ENCODE peak calls at places on chromosomes 5 and 9, in six cellular contexts. E, Z, F, T, P and X are unnamed samples. For H3K36me3, the result is how much of the 10 kb centered on the place peaks cover.

GRCh38 chr5:52876456-52876855 is 88.7 kb downstream of the ITGA1 start:
- DNase-seq in T (no peak), E (no peak), Z (no peak), F (peak), P (no peak), X (no peak)

GRCh38 chr5:149170292-149170691 is 29.0 kb downstream of the ABLIM3 start:
- DNase-seq in F (no peak), T (no peak), P (no peak), E (no peak), Z (no peak), X (no peak)

GRCh38 chr9:133162802-133163558 is 734 bp downstream of the GBGT1 start:
- DNase-seq in T (no peak), Z (peak), E (no peak), F (no peak), P (no peak), X (no peak)

GRCh38 chr5:11076945-11077613 is 316.0 kb upstream of the DAP start:
- DNase-seq in P (no peak), T (no peak), F (no peak), E (no peak), Z (no peak), X (no peak)

GRCh38 chr5:145587308-145588071 is 247.7 kb downstream of the PRELID2 start:
- DNase-seq in F (peak), P (no peak), Z (no peak), T (no peak), E (no peak), X (no peak)

GRCh38 chr9:125343518-125344284 is 82.1 kb downstream of the GAPVD1 start:
- DNase-seq in P (no peak), Z (no peak), E (peak), T (no peak), F (peak), X (no peak)

GRCh38 chr5:107378218-107378899 is 292.4 kb downstream of the EFNA5 start:
- DNase-seq in F (no peak), Z (no peak), P (no peak), T (no peak), E (no peak), X (no peak)

GRCh38 chr5:160075073-160075472 is 44.2 kb downstream of the PWWP2A start:
- DNase-seq in P (no peak), T (no peak), Z (no peak), E (no peak), F (no peak), X (no peak)

GRCh38 chr5:82019342-82020138 is 47.7 kb downstream of the ATG10 start:
- DNase-seq in T (no peak), Z (no peak), E (no peak), F (no peak), P (no peak), X (peak)

GRCh38 chr5:124698774-124699173 is 47.7 kb downstream of the ZNF608 start:
- DNase-seq in F (no peak), T (no peak), E (no peak), P (no peak), Z (no peak), X (no peak)

GRCh38 chr9:68844623-68845612 is 139.9 kb downstream of the PIP5K1B start:
- DNase-seq in F (peak), Z (no peak), P (peak), E (peak), T (no peak), X (peak)

GRCh38 chr5:166845044-166845443 is 1446.4 kb upstream of the WWC1 start:
- DNase-seq in T (no peak), P (no peak), F (no peak), E (no peak), Z (no peak), X (peak)

GRCh38 chr5:5021436-5021835 is 118.7 kb upstream of the ADAMTS16 start:
- DNase-seq in T (no peak), E (no peak), P (no peak), F (no peak), Z (no peak), X (no peak)

GRCh38 chr9:84731696-84732095 is 62.2 kb downstream of the NTRK2 start:
- DNase-seq in F (no peak), Z (no peak), P (no peak), E (no peak), T (no peak), X (no peak)

GRCh38 chr9:33814816-33815215 is 2.1 kb upstream of the UBE2R2 start:
- DNase-seq in Z (no peak), E (no peak), P (no peak), T (no peak), F (no peak), X (no peak)

GRCh38 chr5:98774192-98775046 is 956 bp downstream of the RGMB start:
- DNase-seq in F (peak), P (peak), T (peak), E (peak), Z (peak), X (peak)

GRCh38 chr9:99506781-99507305 is 284.8 kb downstream of the SEC61B start:
- DNase-seq in F (no peak), P (no peak), E (no peak), Z (no peak), T (no peak), X (no peak)

GRCh38 chr5:126508962-126509279 is 85.7 kb downstream of the GRAMD2B start:
- DNase-seq in E (no peak), Z (no peak), F (peak), P (no peak), T (no peak), X (peak)

GRCh38 chr5:6788439-6788838 is 75.2 kb downstream of the TENT4A start:
- DNase-seq in P (no peak), Z (no peak), T (no peak), E (no peak), F (no peak), X (no peak)

GRCh38 chr5:110951373-110951791 is 120.1 kb upstream of the TSLP start:
- DNase-seq in F (no peak), P (no peak), E (no peak), T (no peak), Z (no peak), X (no peak)

GRCh38 chr5:17269201-17269600 is 51.8 kb downstream of the BASP1 start:
- DNase-seq in Z (no peak), F (no peak), E (no peak), T (no peak), P (no peak), X (no peak)
- H3K36me3 ChIP-seq in Z (under half), F (under half), E (under half), T (under half), P (under half), X (under half)

GRCh38 chr5:57163553-57164006 is 10.3 kb upstream of the GPBP1 start:
- DNase-seq in F (no peak), P (no peak), E (no peak), Z (no peak), T (no peak), X (no peak)

GRCh38 chr5:57167201-57167600 is 6.7 kb upstream of the GPBP1 start:
- DNase-seq in E (no peak), F (no peak), T (no peak), P (no peak), Z (no peak), X (no peak)

GRCh38 chr5:57166250-57166649 is 7.6 kb upstream of the GPBP1 start:
- DNase-seq in Z (no peak), F (no peak), P (no peak), E (no peak), T (no peak), X (no peak)

DNA sequence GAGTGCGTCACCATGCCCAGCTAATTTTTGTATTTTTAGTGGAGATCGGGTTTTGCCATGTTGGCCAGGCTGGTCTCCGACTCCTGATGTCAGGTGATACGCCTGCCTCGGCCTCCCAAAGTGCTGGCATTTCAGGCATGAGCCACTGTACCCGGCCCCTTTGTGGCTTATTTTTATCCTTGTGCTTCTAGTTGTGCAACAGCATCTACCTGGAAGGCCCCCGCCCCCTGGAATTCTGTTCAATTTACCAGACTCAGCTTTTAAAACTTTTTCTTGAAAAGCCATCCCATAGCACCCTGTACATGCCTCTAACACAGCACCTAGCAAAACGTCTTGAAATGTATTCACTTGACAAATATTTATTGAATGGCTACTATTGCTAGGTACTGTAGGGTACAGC is 9.7 kb upstream of the GPBP1 start:
- DNase-seq in P (no peak), F (no peak), T (no peak), Z (no peak), E (no peak), X (no peak)
- H3K27ac ChIP-seq in P (no peak), F (no peak), T (no peak), Z (no peak), E (no peak), X (no peak)

DNA sequence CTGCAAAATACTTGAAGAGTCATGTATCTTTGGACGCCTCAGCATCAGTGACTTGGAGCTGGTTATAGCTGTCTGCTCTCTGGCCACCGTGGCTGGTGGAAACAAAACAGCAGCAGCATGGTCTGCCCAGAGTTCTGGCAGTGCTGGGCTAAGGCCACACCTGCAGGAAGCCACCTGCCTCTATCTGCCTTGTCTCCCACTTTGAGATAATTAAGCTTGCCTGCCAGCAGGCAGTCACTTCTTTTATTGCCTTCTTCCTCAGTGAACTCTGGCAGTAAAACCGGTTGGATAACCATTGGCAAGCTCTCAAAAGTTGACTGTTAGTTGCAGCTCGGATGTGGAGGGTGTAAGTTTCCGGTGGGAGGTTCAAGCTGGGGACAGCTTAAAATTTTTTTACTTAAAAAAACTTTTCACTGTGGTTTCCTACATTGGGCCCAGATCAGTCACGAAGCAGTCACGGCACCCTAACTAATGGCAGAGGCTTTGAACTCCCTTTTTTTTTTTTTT is 4.9 kb downstream of the SMIM3 start:
- DNase-seq in E (peak), Z (no peak), F (peak), T (peak), P (peak), X (no peak)
- H3K4me3 ChIP-seq in E (no peak), Z (peak), F (no peak), T (peak), P (no peak), X (no peak)

GRCh38 chr5:66178799-66179198 is 34.7 kb downstream of the SREK1 start:
- DNase-seq in E (no peak), P (no peak), Z (no peak), F (no peak), T (no peak), X (no peak)
- H3K36me3 ChIP-seq in E (under half), P (half or more), Z (half or more), F (under half), T (under half), X (under half)

GRCh38 chr9:136949817-136950655 is 2.0 kb upstream of the LCN12 start:
- DNase-seq in F (peak), E (peak), P (peak), Z (peak), T (peak), X (peak)
- H3K27ac ChIP-seq in F (no peak), E (peak), P (peak), Z (peak), T (peak), X (peak)

DNA sequence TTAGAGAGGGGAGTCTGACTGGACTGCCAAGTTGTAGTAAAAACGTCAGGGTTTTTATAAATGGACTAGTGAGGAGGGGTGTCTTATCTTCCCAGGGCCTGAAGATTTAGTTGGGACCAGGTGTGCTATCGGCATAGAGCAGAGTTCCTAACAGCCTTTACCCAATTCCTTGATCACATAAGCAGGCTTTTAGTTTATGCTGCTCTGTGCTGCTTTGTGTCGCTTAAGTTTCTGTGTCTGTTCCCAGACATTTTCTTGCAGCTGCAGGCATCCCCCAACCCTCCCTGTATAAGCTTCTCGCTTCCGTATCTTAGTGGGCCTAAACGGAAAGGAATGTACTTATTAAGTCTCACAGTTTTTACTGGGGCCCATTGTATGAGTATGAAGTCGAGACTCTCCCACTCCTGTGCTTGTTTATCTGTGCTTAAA is 2.6 kb upstream of the SMC5 start:
- DNase-seq in Z (no peak), T (no peak), P (no peak), F (peak), E (no peak), X (peak)
- H3K4me3 ChIP-seq in Z (peak), T (no peak), P (peak), F (peak), E (no peak), X (no peak)

GRCh38 chr5:134397196-134397595 is 14.5 kb downstream of the CDKN2AIPNL start:
- DNase-seq in P (no peak), F (no peak), E (no peak), Z (no peak), T (no peak), X (no peak)
- H3K36me3 ChIP-seq in P (half or more), F (under half), E (under half), Z (half or more), T (under half), X (under half)

DNA sequence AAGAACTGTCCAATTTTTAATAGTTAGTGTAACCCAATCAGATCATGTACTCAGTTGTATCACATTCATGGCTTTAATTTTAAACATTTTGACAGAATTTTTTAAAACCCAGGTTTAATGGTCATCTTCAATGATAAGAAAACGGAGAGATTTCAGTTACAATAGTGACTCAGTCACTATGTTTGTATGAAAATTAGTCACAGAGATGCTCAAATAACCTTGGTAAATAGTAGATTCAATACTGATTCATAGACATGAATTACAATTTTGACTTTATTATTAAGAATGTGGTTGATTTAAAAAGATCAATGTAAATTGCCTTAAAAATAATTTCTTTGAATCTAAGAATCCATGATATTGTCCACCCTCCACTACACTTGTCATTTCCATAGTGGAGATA is 64.6 kb upstream of the TYRP1 start:
- DNase-seq in Z (no peak), E (no peak), P (no peak), F (no peak), T (no peak), X (no peak)
- H3K27ac ChIP-seq in Z (no peak), E (no peak), P (no peak), F (no peak), T (no peak), X (no peak)